ENCODE peak calls at places on chromosomes 11 and 22, in four cellular contexts. One of them, this sample, is unnamed.

GRCh38 chr11:93519179-93519578 is 24.0 kb downstream of the SMCO4 start:
- DNase-seq in AG04450: no peak
- DNase-seq in stimulated activated CD4-positive, alpha-beta T cell treated with anti-CD3 and anti-CD28 coated beads, Interleukin-12 subunit alpha, Interleukin-12 subunit beta, amount 100 ng/mL, for 48 hours: no peak
- DNase-seq in mesothelial cell of epicardium: no peak
- DNase-seq in this sample: no peak

GRCh38 chr22:42932857-42933782 is 76.0 kb upstream of the ARFGAP3 start:
- DNase-seq in stimulated activated CD4-positive, alpha-beta T cell treated with anti-CD3 and anti-CD28 coated beads, Interleukin-12 subunit alpha, Interleukin-12 subunit beta, amount 100 ng/mL, for 48 hours: peak
- DNase-seq in mesothelial cell of epicardium: no peak
- DNase-seq in AG04450: no peak
- DNase-seq in this sample: no peak

GRCh38 chr11:12102588-12103410 is 7.6 kb upstream of the MICAL2 start:
- DNase-seq in mesothelial cell of epicardium: no peak
- DNase-seq in AG04450: no peak
- DNase-seq in stimulated activated CD4-positive, alpha-beta T cell treated with anti-CD3 and anti-CD28 coated beads, Interleukin-12 subunit alpha, Interleukin-12 subunit beta, amount 100 ng/mL, for 48 hours: no peak
- DNase-seq in this sample: no peak

GRCh38 chr11:17388609-17389204 is at the start of gene KCNJ11:
- DNase-seq in stimulated activated CD4-positive, alpha-beta T cell treated with anti-CD3 and anti-CD28 coated beads, Interleukin-12 subunit alpha, Interleukin-12 subunit beta, amount 100 ng/mL, for 48 hours: no peak
- DNase-seq in mesothelial cell of epicardium: no peak
- DNase-seq in AG04450: no peak
- DNase-seq in this sample: no peak

GRCh38 chr11:57778318-57779037 is 16.9 kb downstream of the CTNND1 start:
- DNase-seq in AG04450: peak
- DNase-seq in mesothelial cell of epicardium: peak
- DNase-seq in stimulated activated CD4-positive, alpha-beta T cell treated with anti-CD3 and anti-CD28 coated beads, Interleukin-12 subunit alpha, Interleukin-12 subunit beta, amount 100 ng/mL, for 48 hours: no peak
- DNase-seq in this sample: peak

GRCh38 chr11:59778122-59778521 is 22.9 kb downstream of the STX3 start:
- DNase-seq in stimulated activated CD4-positive, alpha-beta T cell treated with anti-CD3 and anti-CD28 coated beads, Interleukin-12 subunit alpha, Interleukin-12 subunit beta, amount 100 ng/mL, for 48 hours: no peak
- DNase-seq in AG04450: no peak
- DNase-seq in mesothelial cell of epicardium: no peak
- DNase-seq in this sample: no peak

GRCh38 chr11:31767665-31768064 is 43.5 kb downstream of the PAX6 start:
- DNase-seq in AG04450: no peak
- DNase-seq in mesothelial cell of epicardium: no peak
- DNase-seq in stimulated activated CD4-positive, alpha-beta T cell treated with anti-CD3 and anti-CD28 coated beads, Interleukin-12 subunit alpha, Interleukin-12 subunit beta, amount 100 ng/mL, for 48 hours: no peak
- DNase-seq in this sample: no peak

GRCh38 chr22:19407649-19408606 is 23.6 kb downstream of the HIRA start:
- DNase-seq in stimulated activated CD4-positive, alpha-beta T cell treated with anti-CD3 and anti-CD28 coated beads, Interleukin-12 subunit alpha, Interleukin-12 subunit beta, amount 100 ng/mL, for 48 hours: no peak
- DNase-seq in AG04450: no peak
- DNase-seq in mesothelial cell of epicardium: peak
- DNase-seq in this sample: peak

GRCh38 chr11:44030276-44030932 is 17.4 kb upstream of the ACCSL start:
- DNase-seq in stimulated activated CD4-positive, alpha-beta T cell treated with anti-CD3 and anti-CD28 coated beads, Interleukin-12 subunit alpha, Interleukin-12 subunit beta, amount 100 ng/mL, for 48 hours: no peak
- DNase-seq in AG04450: no peak
- DNase-seq in mesothelial cell of epicardium: peak
- DNase-seq in this sample: peak

GRCh38 chr22:30640839-30641430 is 5.4 kb downstream of the SLC35E4 start:
- DNase-seq in mesothelial cell of epicardium: no peak
- DNase-seq in AG04450: no peak
- DNase-seq in stimulated activated CD4-positive, alpha-beta T cell treated with anti-CD3 and anti-CD28 coated beads, Interleukin-12 subunit alpha, Interleukin-12 subunit beta, amount 100 ng/mL, for 48 hours: no peak
- DNase-seq in this sample: no peak

GRCh38 chr11:66858939-66859685 is 2.2 kb downstream of the LRFN4 start:
- DNase-seq in stimulated activated CD4-positive, alpha-beta T cell treated with anti-CD3 and anti-CD28 coated beads, Interleukin-12 subunit alpha, Interleukin-12 subunit beta, amount 100 ng/mL, for 48 hours: no peak
- DNase-seq in mesothelial cell of epicardium: no peak
- DNase-seq in AG04450: no peak
- DNase-seq in this sample: no peak

GRCh38 chr22:18136563-18137320 is 13.2 kb upstream of the USP18 start:
- DNase-seq in mesothelial cell of epicardium: no peak
- DNase-seq in AG04450: no peak
- DNase-seq in stimulated activated CD4-positive, alpha-beta T cell treated with anti-CD3 and anti-CD28 coated beads, Interleukin-12 subunit alpha, Interleukin-12 subunit beta, amount 100 ng/mL, for 48 hours: no peak
- DNase-seq in this sample: no peak

GRCh38 chr11:128029219-128029722 is 558.1 kb downstream of the ETS1 start:
- DNase-seq in stimulated activated CD4-positive, alpha-beta T cell treated with anti-CD3 and anti-CD28 coated beads, Interleukin-12 subunit alpha, Interleukin-12 subunit beta, amount 100 ng/mL, for 48 hours: no peak
- DNase-seq in mesothelial cell of epicardium: no peak
- DNase-seq in AG04450: no peak
- DNase-seq in this sample: no peak

GRCh38 chr11:29260939-29261705 is 755.7 kb downstream of the KCNA4 start:
- DNase-seq in mesothelial cell of epicardium: no peak
- DNase-seq in stimulated activated CD4-positive, alpha-beta T cell treated with anti-CD3 and anti-CD28 coated beads, Interleukin-12 subunit alpha, Interleukin-12 subunit beta, amount 100 ng/mL, for 48 hours: no peak
- DNase-seq in AG04450: peak
- DNase-seq in this sample: no peak

GRCh38 chr22:41217553-41218157 is 12.5 kb downstream of the L3MBTL2 start:
- DNase-seq in stimulated activated CD4-positive, alpha-beta T cell treated with anti-CD3 and anti-CD28 coated beads, Interleukin-12 subunit alpha, Interleukin-12 subunit beta, amount 100 ng/mL, for 48 hours: no peak
- DNase-seq in mesothelial cell of epicardium: no peak
- DNase-seq in AG04450: peak
- DNase-seq in this sample: peak

GRCh38 chr22:32613773-32614172 is 139.2 kb downstream of the FBXO7 start:
- DNase-seq in mesothelial cell of epicardium: no peak
- DNase-seq in stimulated activated CD4-positive, alpha-beta T cell treated with anti-CD3 and anti-CD28 coated beads, Interleukin-12 subunit alpha, Interleukin-12 subunit beta, amount 100 ng/mL, for 48 hours: no peak
- DNase-seq in AG04450: no peak
- DNase-seq in this sample: no peak

GRCh38 chr11:88402192-88402715 is 64.7 kb upstream of the CTSC start:
- DNase-seq in stimulated activated CD4-positive, alpha-beta T cell treated with anti-CD3 and anti-CD28 coated beads, Interleukin-12 subunit alpha, Interleukin-12 subunit beta, amount 100 ng/mL, for 48 hours: no peak
- DNase-seq in AG04450: peak
- DNase-seq in mesothelial cell of epicardium: no peak
- DNase-seq in this sample: peak

This sample was measured in adipocyte.